ENCODE peak calls at places on chromosome 9, in ten cellular contexts. O is AG04450; T is activated CD8-positive, alpha-beta memory T cell treated with anti-CD3 and anti-CD28 coated beads, Interleukin-2, amount 10 ng/mL, durations not matched to agents 7 days and 5 days; U is SK-N-MC; Q is hepatocyte; P is GM12865; B is AG09309; M is AML-193; K is Kasumi-1; A is activated T-cell treated with anti-CD3 and anti-CD28 coated beads for 1 hour. E is an unnamed sample.

GRCh38 chr9:83280259-83280658 is 217.3 kb upstream of the RASEF start:
- DNase-seq in O (no peak), T (no peak), U (no peak), Q (no peak), P (no peak), B (peak), M (no peak), K (no peak), A (no peak), E (no peak)

GRCh38 chr9:38067611-38067891 is 1.5 kb downstream of the SHB start:
- DNase-seq in O (no peak), T (no peak), U (no peak), Q (no peak), P (no peak), B (no peak), M (no peak), K (no peak), A (no peak), E (no peak)

GRCh38 chr9:123284658-123285057 is 16.3 kb upstream of the STRBP start:
- DNase-seq in O (no peak), T (no peak), U (no peak), Q (no peak), P (no peak), B (no peak), M (no peak), K (no peak), A (no peak), E (peak)

GRCh38 chr9:93600504-93600903 is 24.1 kb downstream of the PHF2 start:
- DNase-seq in O (no peak), T (peak), U (no peak), Q (no peak), P (peak), B (no peak), M (no peak), K (no peak), A (no peak), E (peak)

GRCh38 chr9:92638621-92639101 is 31.3 kb downstream of the IPPK start:
- DNase-seq in O (no peak), T (peak), U (no peak), Q (no peak), P (no peak), B (no peak), M (no peak), K (no peak), A (no peak), E (no peak)

GRCh38 chr9:20312732-20313131 is 309.6 kb downstream of the MLLT3 start:
- DNase-seq in O (no peak), T (no peak), U (no peak), Q (no peak), P (no peak), B (no peak), M (no peak), K (no peak), A (no peak), E (no peak)

GRCh38 chr9:18890372-18890771 is 142.6 kb downstream of the SAXO1 start:
- DNase-seq in O (no peak), T (no peak), U (no peak), Q (no peak), P (peak), B (no peak), M (no peak), K (no peak), A (no peak), E (no peak)

GRCh38 chr9:113876806-113877236 is 712 bp downstream of the ZNF618 start:
- DNase-seq in O (no peak), T (no peak), U (peak), Q (peak), P (no peak), B (no peak), M (peak), K (peak), A (no peak), E (no peak)

GRCh38 chr9:131762356-131762932 is 22.6 kb upstream of the RAPGEF1 start:
- DNase-seq in O (no peak), T (peak), U (no peak), Q (peak), P (peak), B (no peak), M (peak), K (peak), A (peak), E (peak)

GRCh38 chr9:83070257-83070656 is 7.3 kb upstream of the RASEF start:
- DNase-seq in O (peak), T (no peak), U (no peak), Q (no peak), P (no peak), B (peak), M (no peak), K (no peak), A (no peak), E (no peak)

GRCh38 chr9:14704281-14704680 is 11.0 kb upstream of the ZDHHC21 start:
- DNase-seq in O (no peak), T (no peak), U (no peak), Q (no peak), P (no peak), B (no peak), M (no peak), K (no peak), A (no peak), E (no peak)

GRCh38 chr9:129052592-129052991 is 16.2 kb downstream of the MIGA2 start:
- DNase-seq in O (no peak), T (no peak), U (no peak), Q (no peak), P (no peak), B (no peak), M (no peak), K (no peak), A (no peak), E (no peak)

GRCh38 chr9:78021692-78022091 is 9.9 kb downstream of the GNAQ start:
- DNase-seq in O (no peak), T (no peak), U (no peak), Q (peak), P (no peak), B (no peak), M (no peak), K (no peak), A (no peak), E (no peak)

GRCh38 chr9:69674112-69674511 is 1.9 kb upstream of the APBA1 start:
- DNase-seq in O (no peak), T (no peak), U (no peak), Q (no peak), P (no peak), B (no peak), M (no peak), K (no peak), A (no peak), E (no peak)

GRCh38 chr9:87871425-87872078 is 11.1 kb upstream of the SPATA31E1 start:
- DNase-seq in O (no peak), T (no peak), U (no peak), Q (no peak), P (no peak), B (no peak), M (no peak), K (no peak), A (no peak), E (no peak)

GRCh38 chr9:83012578-83013260 is 50.2 kb downstream of the RASEF start:
- DNase-seq in O (no peak), T (no peak), U (no peak), Q (no peak), P (no peak), B (no peak), M (no peak), K (no peak), A (no peak), E (no peak)

GRCh38 chr9:5140151-5140550 is 45.3 kb downstream of the INSL6 start:
- DNase-seq in O (no peak), T (no peak), U (no peak), Q (no peak), P (no peak), B (no peak), M (no peak), K (no peak), A (no peak), E (no peak)

GRCh38 chr9:112502177-112502946 is 15.7 kb downstream of the KIAA1958 start:
- DNase-seq in O (no peak), T (no peak), U (no peak), Q (no peak), P (no peak), B (no peak), M (no peak), K (no peak), A (no peak), E (no peak)

GRCh38 chr9:100058699-100059579 is 39.9 kb downstream of the ERP44 start:
- DNase-seq in O (no peak), T (no peak), U (no peak), Q (no peak), P (peak), B (no peak), M (no peak), K (no peak), A (no peak), E (no peak)

GRCh38 chr9:109307380-109308240 is 13.2 kb downstream of the EPB41L4B start:
- DNase-seq in O (no peak), T (no peak), U (no peak), Q (peak), P (no peak), B (no peak), M (no peak), K (no peak), A (no peak), E (no peak)

GRCh38 chr9:105554042-105554441 is 3.9 kb upstream of the FKTN start:
- DNase-seq in O (no peak), T (no peak), U (no peak), Q (no peak), P (no peak), B (no peak), M (no peak), K (no peak), A (no peak), E (no peak)

GRCh38 chr9:12930906-12931305 is 156.1 kb downstream of the LURAP1L start:
- DNase-seq in O (no peak), T (no peak), U (no peak), Q (no peak), P (no peak), B (no peak), M (no peak), K (no peak), A (no peak), E (no peak)

GRCh38 chr9:3863114-3863528 is 337.3 kb upstream of the RFX3 start:
- DNase-seq in O (no peak), T (no peak), U (no peak), Q (no peak), P (peak), B (peak), M (no peak), K (no peak), A (no peak), E (no peak)

E was measured in DND-41.